ENCODE peak calls at places on chromosomes 13 and 19, in five cellular contexts. K, A, G, Z and X are unnamed samples.

GRCh38 chr13:26254583-26255102 is 714 bp downstream of the CDK8 start:
- DNase-seq in Z (peak; percentile 57), A (peak; percentile 85), K (no peak), G (peak; percentile 93), X (no peak)

GRCh38 chr19:45347570-45348366 is 7.2 kb downstream of the KLC3 start:
- DNase-seq in A (no peak), G (no peak), K (no peak), Z (no peak), X (no peak)

GRCh38 chr13:108924154-108924940 is 294.9 kb downstream of the MYO16 start:
- DNase-seq in G (no peak), A (no peak), Z (no peak), K (no peak), X (no peak)

GRCh38 chr19:7734220-7735203 is 2.6 kb upstream of the CLEC4G start:
- DNase-seq in A (peak; percentile 57), Z (no peak), K (peak; percentile 1), G (no peak), X (no peak)

GRCh38 chr13:95275322-95276118 is 25.7 kb downstream of the ABCC4 start:
- DNase-seq in Z (no peak), G (no peak), K (no peak), A (no peak), X (no peak)

GRCh38 chr13:100014621-100015020 is 33.0 kb downstream of the ZIC2 start:
- DNase-seq in G (no peak), K (no peak), A (no peak), Z (no peak), X (no peak)

GRCh38 chr19:51689751-51690358 is 3.3 kb upstream of the SPACA6 start:
- DNase-seq in K (no peak), A (no peak), G (peak; percentile 83), Z (peak; percentile 52), X (peak; percentile 82)

GRCh38 chr13:77810891-77811290 is 107.7 kb downstream of the EDNRB start:
- DNase-seq in K (no peak), A (no peak), G (no peak), Z (no peak), X (no peak)

GRCh38 chr13:27131202-27131623 is 40.4 kb downstream of the USP12 start:
- DNase-seq in A (no peak), K (no peak), Z (no peak), G (no peak), X (no peak)

GRCh38 chr13:36674337-36675212 is 755 bp downstream of the SERTM1 start:
- DNase-seq in K (no peak), A (no peak), Z (no peak), G (peak; percentile 52), X (no peak)

GRCh38 chr19:33394723-33395560 is 21.4 kb downstream of the CEBPG start:
- DNase-seq in G (peak; percentile 51), K (no peak), A (no peak), Z (no peak), X (no peak)

GRCh38 chr13:105410602-105411001 is 1124.9 kb downstream of the EFNB2 start:
- DNase-seq in G (peak; percentile 79), K (peak; percentile 8), A (peak; percentile 86), Z (peak; percentile 37), X (no peak)

GRCh38 chr19:49272204-49272603 is 52.8 kb downstream of the SLC6A16 start:
- DNase-seq in Z (no peak), A (no peak), K (peak; percentile 49), G (no peak), X (no peak)

GRCh38 chr19:19095691-19096090 is 31.9 kb downstream of the SLC25A42 start:
- DNase-seq in Z (no peak), G (no peak), A (no peak), K (no peak), X (no peak)

GRCh38 chr19:53771133-53771532 is 53.0 kb downstream of the NLRP12 start:
- DNase-seq in Z (no peak), K (no peak), A (no peak), G (no peak), X (no peak)

DNA sequence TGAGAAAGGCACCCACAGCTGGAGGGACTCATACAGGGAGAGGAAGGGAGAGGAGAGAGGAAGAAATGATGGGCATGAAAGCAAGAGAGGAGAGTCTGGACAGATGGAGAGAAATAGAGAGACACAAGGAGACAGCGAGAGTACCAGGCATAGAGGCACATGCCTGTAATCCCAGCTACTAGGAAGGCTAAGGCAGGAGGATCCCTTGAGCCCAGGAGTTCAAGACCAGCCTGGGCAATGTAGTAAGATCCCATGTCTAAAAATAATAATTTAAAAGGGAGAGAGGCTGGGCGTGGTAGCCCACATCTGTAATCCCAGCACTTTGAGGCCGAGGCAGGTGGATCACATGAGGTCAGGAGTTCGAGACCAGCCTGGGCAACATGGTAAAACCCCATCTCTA is 9.3 kb downstream of the UNC13A start:
- DNase-seq in Z (no peak), G (no peak), A (no peak), K (no peak), X (no peak)
- TF ChIP-seq CTCF in Z (no peak), G (no peak), A (no peak), K (no peak), X (no peak)

GRCh38 chr19:16285769-16286564 is 38.7 kb upstream of the KLF2 start:
- DNase-seq in G (no peak), Z (no peak), A (no peak), K (no peak), X (no peak)
- TF ChIP-seq CTCF in G (no peak), Z (no peak), A (no peak), K (no peak), X (no peak)

DNA sequence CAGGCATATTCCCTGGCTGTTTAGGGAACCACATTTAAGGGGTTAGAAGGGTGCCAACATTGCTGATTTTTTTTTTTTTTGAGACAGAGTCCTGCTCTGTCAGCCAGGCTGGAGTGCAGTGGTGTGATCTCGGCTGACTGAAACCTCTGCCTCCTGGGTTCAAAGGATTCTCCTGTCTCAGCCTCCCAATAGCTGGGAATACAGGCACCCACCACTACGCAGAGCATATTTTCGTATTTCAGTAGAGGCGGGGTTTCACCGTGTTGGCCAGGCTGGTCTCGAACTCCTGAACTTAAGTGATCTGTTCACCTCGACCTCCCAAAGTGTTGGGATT is 7.8 kb upstream of the CRX start:
- DNase-seq in A (no peak), Z (no peak), G (no peak), K (no peak), X (no peak)
- TF ChIP-seq CTCF in A (no peak), Z (no peak), G (no peak), K (no peak), X (peak; percentile 15)

DNA sequence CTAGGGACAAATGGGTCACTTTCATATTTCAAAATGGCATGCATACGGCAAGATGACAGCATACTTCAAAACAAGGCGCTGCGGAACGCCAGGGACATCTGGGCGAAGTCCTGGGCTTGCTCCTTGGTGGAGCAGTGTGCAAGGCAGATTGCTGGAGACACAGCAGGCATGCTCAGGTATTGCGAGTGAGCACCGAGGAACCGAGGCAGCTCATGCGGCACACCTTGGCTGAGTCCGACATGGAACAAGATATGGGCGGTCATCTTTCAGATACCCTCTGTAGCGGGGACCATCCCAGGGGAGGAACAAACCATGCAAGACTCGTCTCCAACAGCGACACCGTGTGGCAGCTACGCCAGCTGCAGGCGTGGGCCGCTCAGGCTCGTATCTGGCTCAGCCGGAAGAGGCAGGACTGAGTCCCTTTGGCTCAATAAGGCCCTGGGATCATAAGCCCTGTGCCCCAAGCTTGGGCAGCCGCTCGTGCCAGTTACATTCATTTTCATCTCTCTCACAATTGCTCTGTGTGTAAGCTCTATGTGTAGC is 112.4 kb downstream of the NUFIP1 start:
- DNase-seq in A (no peak), Z (no peak), K (no peak), G (no peak), X (no peak)
- TF ChIP-seq CTCF in A (peak; percentile 23), Z (no peak), K (peak; percentile 44), G (peak; percentile 21), X (peak; percentile 61)